ENCODE peak calls at places on chromosomes 16 and 17, in five cellular contexts. X is PC-3, Y is endothelial cell of umbilical vein, V is neural progenitor cell, H is MM.1S. Z is an unnamed sample.
A peak's percentile ranks its signal among the peaks of the same experiment; 100 is the strongest.

GRCh38 chr17:32461498-32461852 is 17.2 kb downstream of the PSMD11 start:
- DNase-seq in X (no peak), Y (no peak), V (no peak), H (no peak), Z (no peak)

GRCh38 chr17:38325221-38325851 is 18.4 kb downstream of the GPR179 start:
- DNase-seq in X (no peak), Y (no peak), V (peak; percentile 50), H (no peak), Z (peak; percentile 39)

GRCh38 chr17:21242026-21242700 is 11.0 kb downstream of the NATD1 start:
- DNase-seq in X (peak; percentile 19), Y (no peak), V (no peak), H (no peak), Z (no peak)

GRCh38 chr17:79226037-79226436 is 151.4 kb downstream of the ENGASE start:
- DNase-seq in X (no peak), Y (no peak), V (no peak), H (no peak), Z (no peak)

GRCh38 chr17:51434434-51435170 is 174.3 kb downstream of the UTP18 start:
- DNase-seq in X (peak; percentile 52), Y (no peak), V (no peak), H (no peak), Z (no peak)

GRCh38 chr16:61792194-61792904 is 243.9 kb downstream of the CDH8 start:
- DNase-seq in X (peak; percentile 87), Y (no peak), V (no peak), H (no peak), Z (peak; percentile 97)

GRCh38 chr17:78885956-78886355 is 17.0 kb downstream of the CEP295NL start:
- DNase-seq in X (peak; percentile 45), Y (no peak), V (no peak), H (no peak), Z (no peak)

GRCh38 chr17:28001149-28001548 is 41.3 kb upstream of the NLK start:
- DNase-seq in X (no peak), Y (no peak), V (no peak), H (peak; percentile 9), Z (no peak)

GRCh38 chr17:81952792-81953228 is 5.8 kb upstream of the MYADML2 start:
- DNase-seq in X (no peak), Y (no peak), V (no peak), H (no peak), Z (no peak)

GRCh38 chr17:79024901-79025737 is 1.1 kb downstream of the C1QTNF1 start:
- DNase-seq in X (peak; percentile 54), Y (no peak), V (no peak), H (no peak), Z (no peak)

GRCh38 chr16:9860876-9861275 is 321.4 kb downstream of the GRIN2A start:
- DNase-seq in X (no peak), Y (no peak), V (no peak), H (no peak), Z (no peak)

GRCh38 chr16:79943738-79944137 is 343.2 kb upstream of the MAF start:
- DNase-seq in X (no peak), Y (no peak), V (no peak), H (no peak), Z (peak; percentile 31)

GRCh38 chr17:59361916-59362810 is 30.7 kb downstream of the YPEL2 start:
- DNase-seq in X (peak; percentile 69), Y (peak; percentile 78), V (no peak), H (peak; percentile 60), Z (peak; percentile 90)

GRCh38 chr16:82979406-82980111 is 352.8 kb downstream of the CDH13 start:
- DNase-seq in X (no peak), Y (peak; percentile 88), V (no peak), H (no peak), Z (peak; percentile 47)

GRCh38 chr17:29111816-29112499 is 68.2 kb downstream of the MYO18A start:
- DNase-seq in X (peak; percentile 60), Y (peak; percentile 62), V (peak; percentile 77), H (peak; percentile 35), Z (peak; percentile 49)
- TF ChIP-seq CTCF in X (peak; percentile 80), Y (peak; percentile 85), V (peak; percentile 91), H (peak; percentile 75), Z (peak; percentile 98)

GRCh38 chr17:13593757-13594156 is 8.0 kb downstream of the HS3ST3A1 start:
- DNase-seq in X (no peak), Y (no peak), V (no peak), H (no peak), Z (peak; percentile 74)

GRCh38 chr17:13596241-13596941 is 5.3 kb downstream of the HS3ST3A1 start:
- DNase-seq in X (no peak), Y (no peak), V (no peak), H (no peak), Z (peak; percentile 64)

GRCh38 chr17:13593021-13593751 is 8.5 kb downstream of the HS3ST3A1 start:
- DNase-seq in X (no peak), Y (no peak), V (no peak), H (no peak), Z (peak; percentile 22)

GRCh38 chr17:13594310-13594709 is 7.4 kb downstream of the HS3ST3A1 start:
- DNase-seq in X (no peak), Y (no peak), V (no peak), H (no peak), Z (no peak)

DNA sequence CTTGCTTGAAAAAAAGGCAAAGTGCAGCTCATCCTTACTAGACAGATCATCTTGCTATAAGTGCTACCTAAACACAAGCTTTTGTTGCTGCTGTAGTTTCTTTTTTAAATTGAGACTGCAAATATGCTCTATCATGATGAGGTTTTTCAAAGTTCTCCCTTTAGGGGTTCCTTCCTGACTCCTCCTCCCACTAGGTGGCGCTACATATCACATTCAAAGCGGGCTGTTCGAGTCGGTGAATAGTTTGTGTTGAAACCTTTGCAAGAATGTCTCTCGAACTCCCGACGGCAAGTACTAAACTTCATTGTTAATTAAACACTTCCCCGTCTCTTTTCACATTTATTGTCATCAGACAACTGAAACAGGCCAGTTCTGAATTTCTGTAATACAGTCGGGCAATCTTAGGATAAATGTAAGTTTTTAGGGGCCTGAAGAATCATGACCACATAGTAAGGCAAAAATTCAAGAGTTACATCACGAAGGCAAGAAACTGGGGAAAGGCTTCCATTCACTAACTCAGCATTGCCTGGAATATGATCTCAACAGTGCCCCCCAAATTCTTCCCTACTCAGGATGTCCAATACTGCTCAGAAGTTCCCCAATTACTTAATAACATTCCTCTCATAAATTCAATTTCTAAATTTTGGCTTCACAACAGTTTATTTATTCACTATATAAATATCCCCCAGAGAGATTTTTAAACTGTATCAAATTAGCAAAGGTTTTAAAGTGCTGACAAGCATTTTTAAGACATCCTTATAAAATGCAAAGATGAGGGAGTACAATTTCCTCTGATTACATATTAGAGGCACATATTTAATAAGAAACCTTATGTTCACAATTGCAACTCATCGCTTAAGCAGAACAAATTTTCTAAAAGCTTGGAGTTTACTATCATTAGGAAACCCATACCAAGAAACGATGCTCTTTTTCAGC is 6.7 kb downstream of the HS3ST3A1 start:
- DNase-seq in X (peak; percentile 92), Y (peak; percentile 58), V (peak; percentile 90), H (peak; percentile 82), Z (peak; percentile 94)
- H3K9ac ChIP-seq in X (no peak overlapping the region), Y (no peak overlapping the region), V (no peak overlapping the region), H (no peak overlapping the region), Z (no peak overlapping the region)

DNA sequence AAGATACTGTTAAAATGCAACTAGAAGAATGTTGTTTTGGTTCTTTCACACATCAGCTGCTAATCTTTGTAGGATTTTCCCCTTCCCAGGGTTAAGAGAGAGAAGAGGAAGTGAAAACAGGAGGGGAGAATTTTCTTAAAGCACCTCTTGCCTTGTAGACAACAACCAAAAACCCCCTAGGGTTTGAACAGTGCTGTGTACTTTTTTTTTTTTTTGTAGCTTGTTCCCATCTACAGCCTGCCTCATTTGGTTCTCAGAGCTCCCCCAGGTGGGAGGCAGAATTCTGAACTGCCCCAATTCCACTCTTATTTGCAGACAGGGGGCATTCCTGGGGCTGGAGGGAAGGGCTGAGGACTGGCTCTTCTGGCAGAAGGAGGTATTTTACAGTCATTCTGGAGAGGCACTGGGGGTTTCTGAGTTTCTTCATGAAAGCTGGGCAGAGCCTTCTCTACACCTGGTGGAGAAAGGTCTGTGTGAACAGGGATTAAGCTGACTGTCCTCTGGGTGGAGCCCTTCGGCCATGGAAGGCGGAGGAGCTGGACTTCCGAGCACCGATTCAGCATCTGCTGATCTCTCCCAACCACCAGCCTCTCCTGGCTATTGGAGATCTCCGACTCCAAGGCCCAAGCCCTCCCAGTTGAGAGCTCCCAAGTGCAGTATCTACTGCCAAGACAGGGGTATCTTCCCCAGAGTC is 32.2 kb downstream of the SMARCE1 start:
- DNase-seq in X (peak; percentile 74), Y (peak; percentile 26), V (peak; percentile 68), H (peak; percentile 79), Z (peak; percentile 49)
- TF ChIP-seq CTCF in X (peak; percentile 75), Y (peak; percentile 23), V (peak; percentile 60), H (peak; percentile 69), Z (peak; percentile 49)

GRCh38 chr17:46789610-46790009 is 28.9 kb downstream of the WNT3 start:
- DNase-seq in X (no peak), Y (no peak), V (no peak), H (no peak), Z (no peak)

GRCh38 chr17:46790216-46790615 is 28.3 kb downstream of the WNT3 start:
- DNase-seq in X (no peak), Y (no peak), V (no peak), H (no peak), Z (no peak)

GRCh38 chr17:46787478-46787877 is 31.0 kb downstream of the WNT3 start:
- DNase-seq in X (no peak), Y (no peak), V (no peak), H (no peak), Z (no peak)

GRCh38 chr17:46788796-46789195 is 29.7 kb downstream of the WNT3 start:
- DNase-seq in X (no peak), Y (no peak), V (peak; percentile 40), H (no peak), Z (no peak)

DNA sequence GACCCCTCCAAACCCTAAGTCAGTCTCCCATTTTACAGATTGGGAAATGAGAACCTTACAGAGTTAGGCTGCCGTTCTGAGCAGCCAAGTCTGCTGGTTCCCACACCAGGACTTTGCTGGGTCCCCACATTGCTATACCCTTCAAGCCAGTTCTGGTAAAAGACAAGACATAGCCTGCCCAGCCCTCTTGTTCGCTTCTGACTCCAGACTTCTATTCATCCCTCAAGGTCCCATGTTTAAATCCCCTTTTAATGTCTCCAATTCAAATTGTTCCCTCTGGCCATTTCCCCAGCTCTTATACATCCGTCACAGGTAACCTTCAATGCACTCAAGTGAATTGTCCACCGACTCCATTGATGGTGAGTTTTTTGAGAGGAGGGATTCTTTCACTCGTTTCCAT is 30.2 kb downstream of the WNT3 start:
- DNase-seq in X (no peak), Y (no peak), V (no peak), H (no peak), Z (no peak)
- H3K9ac ChIP-seq in X (no peak overlapping the region), Y (no peak overlapping the region), V (no peak overlapping the region), H (no peak overlapping the region), Z (no peak overlapping the region)